ENCODE peak calls at places on chromosomes 13 and 19, in nine cellular contexts. One of them, this sample, is unnamed.
A peak's percentile ranks its signal among the peaks of the same experiment; 100 is the strongest.

GRCh38 chr19:6481541-6482342 is at the start of gene DENND1C:
- DNase-seq in GM04503: no peak
- DNase-seq in mucosa of gallbladder: peak; percentile 34
- DNase-seq in iPS DF 6.9: no peak
- DNase-seq in MV-4-11: peak; percentile 73
- DNase-seq in anterior cingulate cortex: peak; percentile 42
- DNase-seq in activated T-cell treated with anti-CD3 and anti-CD28 coated beads for 24 hours: peak; percentile 59
- DNase-seq in posterior cingulate gyrus: peak; percentile 92
- DNase-seq in KG1: peak; percentile 54
- DNase-seq in this sample: peak; percentile 72

GRCh38 chr19:32852216-32852615 is 17.4 kb downstream of the SLC7A9 start:
- DNase-seq in activated T-cell treated with anti-CD3 and anti-CD28 coated beads for 24 hours: no peak
- DNase-seq in posterior cingulate gyrus: peak; percentile 53
- DNase-seq in KG1: no peak
- DNase-seq in MV-4-11: no peak
- DNase-seq in iPS DF 6.9: no peak
- DNase-seq in GM04503: no peak
- DNase-seq in anterior cingulate cortex: no peak
- DNase-seq in mucosa of gallbladder: no peak
- DNase-seq in this sample: no peak

GRCh38 chr19:27971071-27971470 is 1241.9 kb downstream of the UQCRFS1 start:
- DNase-seq in mucosa of gallbladder: no peak
- DNase-seq in MV-4-11: no peak
- DNase-seq in KG1: no peak
- DNase-seq in iPS DF 6.9: no peak
- DNase-seq in anterior cingulate cortex: no peak
- DNase-seq in posterior cingulate gyrus: no peak
- DNase-seq in GM04503: no peak
- DNase-seq in activated T-cell treated with anti-CD3 and anti-CD28 coated beads for 24 hours: no peak
- DNase-seq in this sample: no peak

GRCh38 chr19:22945560-22945959 is 57.4 kb downstream of the ZNF728 start:
- DNase-seq in iPS DF 6.9: peak; percentile 2
- DNase-seq in activated T-cell treated with anti-CD3 and anti-CD28 coated beads for 24 hours: no peak
- DNase-seq in GM04503: no peak
- DNase-seq in MV-4-11: peak; percentile 5
- DNase-seq in KG1: no peak
- DNase-seq in posterior cingulate gyrus: no peak
- DNase-seq in anterior cingulate cortex: no peak
- DNase-seq in mucosa of gallbladder: no peak
- DNase-seq in this sample: no peak

GRCh38 chr13:76890036-76890435 is 3.8 kb upstream of the KCTD12 start:
- DNase-seq in KG1: no peak
- DNase-seq in GM04503: no peak
- DNase-seq in MV-4-11: no peak
- DNase-seq in iPS DF 6.9: no peak
- DNase-seq in posterior cingulate gyrus: no peak
- DNase-seq in mucosa of gallbladder: no peak
- DNase-seq in activated T-cell treated with anti-CD3 and anti-CD28 coated beads for 24 hours: no peak
- DNase-seq in anterior cingulate cortex: no peak
- DNase-seq in this sample: no peak

GRCh38 chr13:39777021-39777420 is 121.6 kb downstream of the COG6 start:
- DNase-seq in mucosa of gallbladder: no peak
- DNase-seq in activated T-cell treated with anti-CD3 and anti-CD28 coated beads for 24 hours: no peak
- DNase-seq in posterior cingulate gyrus: no peak
- DNase-seq in anterior cingulate cortex: no peak
- DNase-seq in KG1: no peak
- DNase-seq in iPS DF 6.9: no peak
- DNase-seq in MV-4-11: no peak
- DNase-seq in GM04503: no peak
- DNase-seq in this sample: no peak

GRCh38 chr13:114004416-114005205 is 30.7 kb upstream of the C13orf46 start:
- DNase-seq in posterior cingulate gyrus: peak; percentile 78
- DNase-seq in mucosa of gallbladder: no peak
- DNase-seq in activated T-cell treated with anti-CD3 and anti-CD28 coated beads for 24 hours: no peak
- DNase-seq in iPS DF 6.9: no peak
- DNase-seq in GM04503: no peak
- DNase-seq in MV-4-11: no peak
- DNase-seq in KG1: no peak
- DNase-seq in anterior cingulate cortex: no peak
- DNase-seq in this sample: no peak

GRCh38 chr13:50267917-50268316 is 252.7 kb downstream of the KCNRG start:
- DNase-seq in mucosa of gallbladder: no peak
- DNase-seq in posterior cingulate gyrus: no peak
- DNase-seq in MV-4-11: no peak
- DNase-seq in KG1: no peak
- DNase-seq in activated T-cell treated with anti-CD3 and anti-CD28 coated beads for 24 hours: no peak
- DNase-seq in iPS DF 6.9: no peak
- DNase-seq in GM04503: no peak
- DNase-seq in anterior cingulate cortex: no peak
- DNase-seq in this sample: no peak

GRCh38 chr19:12365094-12365371 is 450 bp downstream of the ZNF442 start:
- DNase-seq in GM04503: no peak
- DNase-seq in posterior cingulate gyrus: no peak
- DNase-seq in anterior cingulate cortex: peak; percentile 45
- DNase-seq in activated T-cell treated with anti-CD3 and anti-CD28 coated beads for 24 hours: no peak
- DNase-seq in iPS DF 6.9: no peak
- DNase-seq in mucosa of gallbladder: no peak
- DNase-seq in KG1: no peak
- DNase-seq in MV-4-11: no peak
- DNase-seq in this sample: no peak

GRCh38 chr13:40974460-40975407 is 44.4 kb downstream of the ELF1 start:
- DNase-seq in anterior cingulate cortex: no peak
- DNase-seq in posterior cingulate gyrus: no peak
- DNase-seq in activated T-cell treated with anti-CD3 and anti-CD28 coated beads for 24 hours: no peak
- DNase-seq in GM04503: no peak
- DNase-seq in KG1: no peak
- DNase-seq in mucosa of gallbladder: no peak
- DNase-seq in MV-4-11: peak; percentile 82
- DNase-seq in iPS DF 6.9: peak; percentile 35
- DNase-seq in this sample: no peak

GRCh38 chr13:111662451-111662850 is 342.0 kb downstream of the TEX29 start:
- DNase-seq in GM04503: no peak
- DNase-seq in KG1: no peak
- DNase-seq in posterior cingulate gyrus: no peak
- DNase-seq in anterior cingulate cortex: no peak
- DNase-seq in activated T-cell treated with anti-CD3 and anti-CD28 coated beads for 24 hours: no peak
- DNase-seq in MV-4-11: no peak
- DNase-seq in iPS DF 6.9: no peak
- DNase-seq in mucosa of gallbladder: no peak
- DNase-seq in this sample: no peak

GRCh38 chr19:677601-678380 is 1.6 kb downstream of the FSTL3 start:
- DNase-seq in iPS DF 6.9: no peak
- DNase-seq in anterior cingulate cortex: no peak
- DNase-seq in MV-4-11: no peak
- DNase-seq in activated T-cell treated with anti-CD3 and anti-CD28 coated beads for 24 hours: no peak
- DNase-seq in mucosa of gallbladder: no peak
- DNase-seq in posterior cingulate gyrus: no peak
- DNase-seq in KG1: no peak
- DNase-seq in GM04503: no peak
- DNase-seq in this sample: no peak

GRCh38 chr19:17610384-17610783 is 54.9 kb downstream of the COLGALT1 start:
- DNase-seq in GM04503: no peak
- DNase-seq in anterior cingulate cortex: no peak
- DNase-seq in activated T-cell treated with anti-CD3 and anti-CD28 coated beads for 24 hours: no peak
- DNase-seq in posterior cingulate gyrus: peak; percentile 22
- DNase-seq in MV-4-11: peak; percentile 54
- DNase-seq in mucosa of gallbladder: no peak
- DNase-seq in iPS DF 6.9: no peak
- DNase-seq in KG1: no peak
- DNase-seq in this sample: no peak

GRCh38 chr13:30690282-30691188 is 44.8 kb upstream of the ALOX5AP start:
- DNase-seq in posterior cingulate gyrus: peak; percentile 65
- DNase-seq in MV-4-11: peak; percentile 95
- DNase-seq in activated T-cell treated with anti-CD3 and anti-CD28 coated beads for 24 hours: no peak
- DNase-seq in iPS DF 6.9: no peak
- DNase-seq in anterior cingulate cortex: peak; percentile 32
- DNase-seq in mucosa of gallbladder: peak; percentile 70
- DNase-seq in GM04503: peak; percentile 85
- DNase-seq in KG1: no peak
- DNase-seq in this sample: no peak

GRCh38 chr13:97133955-97134354 is 88.2 kb upstream of the MBNL2 start:
- DNase-seq in activated T-cell treated with anti-CD3 and anti-CD28 coated beads for 24 hours: no peak
- DNase-seq in MV-4-11: no peak
- DNase-seq in anterior cingulate cortex: no peak
- DNase-seq in mucosa of gallbladder: peak; percentile 59
- DNase-seq in iPS DF 6.9: no peak
- DNase-seq in KG1: no peak
- DNase-seq in posterior cingulate gyrus: no peak
- DNase-seq in GM04503: no peak
- DNase-seq in this sample: no peak

GRCh38 chr19:7970716-7971448 is 27.4 kb upstream of the TIMM44 start:
- DNase-seq in anterior cingulate cortex: peak; percentile 15
- DNase-seq in iPS DF 6.9: peak; percentile 81
- DNase-seq in GM04503: no peak
- DNase-seq in activated T-cell treated with anti-CD3 and anti-CD28 coated beads for 24 hours: no peak
- DNase-seq in KG1: no peak
- DNase-seq in MV-4-11: peak; percentile 33
- DNase-seq in mucosa of gallbladder: no peak
- DNase-seq in posterior cingulate gyrus: peak; percentile 93
- DNase-seq in this sample: peak; percentile 42

GRCh38 chr13:73429691-73430090 is 370.9 kb downstream of the KLF5 start:
- DNase-seq in GM04503: no peak
- DNase-seq in mucosa of gallbladder: no peak
- DNase-seq in anterior cingulate cortex: no peak
- DNase-seq in posterior cingulate gyrus: no peak
- DNase-seq in MV-4-11: no peak
- DNase-seq in iPS DF 6.9: no peak
- DNase-seq in activated T-cell treated with anti-CD3 and anti-CD28 coated beads for 24 hours: no peak
- DNase-seq in KG1: no peak
- DNase-seq in this sample: no peak

GRCh38 chr19:14337510-14337909 is 43.7 kb upstream of the ADGRE5 start:
- DNase-seq in anterior cingulate cortex: no peak
- DNase-seq in MV-4-11: peak; percentile 39
- DNase-seq in GM04503: no peak
- DNase-seq in posterior cingulate gyrus: no peak
- DNase-seq in mucosa of gallbladder: no peak
- DNase-seq in iPS DF 6.9: no peak
- DNase-seq in KG1: no peak
- DNase-seq in activated T-cell treated with anti-CD3 and anti-CD28 coated beads for 24 hours: no peak
- DNase-seq in this sample: no peak

GRCh38 chr13:95552539-95553270 is at the start of gene CLDN10:
- DNase-seq in iPS DF 6.9: peak; percentile 50
- DNase-seq in GM04503: no peak
- DNase-seq in MV-4-11: no peak
- DNase-seq in activated T-cell treated with anti-CD3 and anti-CD28 coated beads for 24 hours: no peak
- DNase-seq in posterior cingulate gyrus: peak; percentile 80
- DNase-seq in mucosa of gallbladder: peak; percentile 47
- DNase-seq in KG1: peak; percentile 54
- DNase-seq in anterior cingulate cortex: peak; percentile 27
- DNase-seq in this sample: peak; percentile 19

GRCh38 chr13:99908129-99908805 is 63.3 kb downstream of the ZIC5 start:
- DNase-seq in iPS DF 6.9: no peak
- DNase-seq in posterior cingulate gyrus: peak; percentile 12
- DNase-seq in KG1: no peak
- DNase-seq in anterior cingulate cortex: no peak
- DNase-seq in mucosa of gallbladder: no peak
- DNase-seq in MV-4-11: peak; percentile 27
- DNase-seq in activated T-cell treated with anti-CD3 and anti-CD28 coated beads for 24 hours: no peak
- DNase-seq in GM04503: no peak
- DNase-seq in this sample: no peak

GRCh38 chr19:55626350-55626749 is 2.0 kb upstream of the ZNF784 start:
- DNase-seq in iPS DF 6.9: no peak
- DNase-seq in GM04503: no peak
- DNase-seq in KG1: no peak
- DNase-seq in posterior cingulate gyrus: no peak
- DNase-seq in mucosa of gallbladder: no peak
- DNase-seq in anterior cingulate cortex: no peak
- DNase-seq in MV-4-11: no peak
- DNase-seq in activated T-cell treated with anti-CD3 and anti-CD28 coated beads for 24 hours: peak; percentile 60
- DNase-seq in this sample: no peak

GRCh38 chr19:8446055-8446709 is 1.4 kb downstream of the HNRNPM start:
- DNase-seq in MV-4-11: no peak
- DNase-seq in posterior cingulate gyrus: no peak
- DNase-seq in anterior cingulate cortex: no peak
- DNase-seq in GM04503: no peak
- DNase-seq in mucosa of gallbladder: no peak
- DNase-seq in iPS DF 6.9: no peak
- DNase-seq in KG1: no peak
- DNase-seq in activated T-cell treated with anti-CD3 and anti-CD28 coated beads for 24 hours: no peak
- DNase-seq in this sample: no peak

GRCh38 chr19:6273701-6274601 is 5.8 kb downstream of the MLLT1 start:
- DNase-seq in activated T-cell treated with anti-CD3 and anti-CD28 coated beads for 24 hours: no peak
- DNase-seq in GM04503: peak; percentile 86
- DNase-seq in iPS DF 6.9: no peak
- DNase-seq in MV-4-11: peak; percentile 94
- DNase-seq in mucosa of gallbladder: peak; percentile 76
- DNase-seq in posterior cingulate gyrus: peak; percentile 93
- DNase-seq in KG1: no peak
- DNase-seq in anterior cingulate cortex: peak; percentile 54
- DNase-seq in this sample: no peak

GRCh38 chr19:58218899-58219298 is 9.8 kb upstream of the ZNF544 start:
- DNase-seq in GM04503: no peak
- DNase-seq in anterior cingulate cortex: no peak
- DNase-seq in iPS DF 6.9: no peak
- DNase-seq in KG1: no peak
- DNase-seq in mucosa of gallbladder: no peak
- DNase-seq in MV-4-11: no peak
- DNase-seq in activated T-cell treated with anti-CD3 and anti-CD28 coated beads for 24 hours: no peak
- DNase-seq in posterior cingulate gyrus: no peak
- DNase-seq in this sample: no peak

GRCh38 chr19:7504684-7505083 is 11.2 kb upstream of the ZNF358 start:
- DNase-seq in GM04503: no peak
- DNase-seq in anterior cingulate cortex: no peak
- DNase-seq in MV-4-11: no peak
- DNase-seq in activated T-cell treated with anti-CD3 and anti-CD28 coated beads for 24 hours: no peak
- DNase-seq in posterior cingulate gyrus: no peak
- DNase-seq in KG1: no peak
- DNase-seq in mucosa of gallbladder: no peak
- DNase-seq in iPS DF 6.9: no peak
- DNase-seq in this sample: no peak

GRCh38 chr13:50130686-50131051 is 115.4 kb downstream of the KCNRG start:
- DNase-seq in KG1: no peak
- DNase-seq in posterior cingulate gyrus: peak; percentile 82
- DNase-seq in activated T-cell treated with anti-CD3 and anti-CD28 coated beads for 24 hours: no peak
- DNase-seq in mucosa of gallbladder: no peak
- DNase-seq in iPS DF 6.9: no peak
- DNase-seq in anterior cingulate cortex: no peak
- DNase-seq in MV-4-11: no peak
- DNase-seq in GM04503: no peak
- DNase-seq in this sample: no peak